ENCODE peak calls at places on chromosome 21, in nine cellular contexts. One of them, this sample, is unnamed. For H3K36me3 and H3K4me1, the result is how much of the 10 kb centered on the place peaks cover.

GRCh38 chr21:24895885-24896734 is 711.2 kb downstream of the MRPL39 start:
- DNase-seq in IMR-90: peak
- DNase-seq in transverse colon: peak
- DNase-seq in GM23248: peak
- DNase-seq in HCT116: no peak
- DNase-seq in heart right ventricle: no peak
- DNase-seq in adipocyte: peak
- DNase-seq in suprapubic skin: no peak
- DNase-seq in NT2/D1: peak
- DNase-seq in this sample: no peak

GRCh38 chr21:33761104-33762036 is 119.1 kb downstream of the ITSN1 start:
- DNase-seq in IMR-90: peak
- DNase-seq in transverse colon: no peak
- DNase-seq in GM23248: peak
- DNase-seq in HCT116: peak
- DNase-seq in heart right ventricle: no peak
- DNase-seq in adipocyte: peak
- DNase-seq in suprapubic skin: no peak
- DNase-seq in NT2/D1: peak
- DNase-seq in this sample: no peak

GRCh38 chr21:36150192-36150711 is 6.4 kb upstream of the DOP1B start:
- DNase-seq in IMR-90: peak
- DNase-seq in transverse colon: no peak
- DNase-seq in GM23248: peak
- DNase-seq in HCT116: no peak
- DNase-seq in heart right ventricle: no peak
- DNase-seq in adipocyte: peak
- DNase-seq in suprapubic skin: no peak
- DNase-seq in NT2/D1: no peak
- DNase-seq in this sample: peak

GRCh38 chr21:14945176-14945575 is 119.6 kb downstream of the NRIP1 start:
- DNase-seq in IMR-90: no peak
- DNase-seq in transverse colon: no peak
- DNase-seq in GM23248: no peak
- DNase-seq in HCT116: no peak
- DNase-seq in heart right ventricle: no peak
- DNase-seq in adipocyte: no peak
- DNase-seq in suprapubic skin: no peak
- DNase-seq in NT2/D1: no peak
- DNase-seq in this sample: no peak

GRCh38 chr21:23725576-23725975 is 1881.7 kb downstream of the MRPL39 start:
- DNase-seq in IMR-90: no peak
- DNase-seq in transverse colon: no peak
- DNase-seq in GM23248: no peak
- DNase-seq in HCT116: no peak
- DNase-seq in heart right ventricle: no peak
- DNase-seq in adipocyte: no peak
- DNase-seq in suprapubic skin: no peak
- DNase-seq in NT2/D1: peak
- DNase-seq in this sample: no peak

GRCh38 chr21:25191141-25191540 is 416.1 kb downstream of the MRPL39 start:
- DNase-seq in IMR-90: no peak
- DNase-seq in transverse colon: no peak
- DNase-seq in GM23248: no peak
- DNase-seq in HCT116: no peak
- DNase-seq in heart right ventricle: no peak
- DNase-seq in adipocyte: no peak
- DNase-seq in suprapubic skin: no peak
- DNase-seq in NT2/D1: no peak
- DNase-seq in this sample: no peak

GRCh38 chr21:37916795-37917142 is 512 bp upstream of the KCNJ6 start:
- DNase-seq in IMR-90: no peak
- DNase-seq in transverse colon: no peak
- DNase-seq in GM23248: peak
- DNase-seq in HCT116: no peak
- DNase-seq in heart right ventricle: no peak
- DNase-seq in adipocyte: peak
- DNase-seq in suprapubic skin: no peak
- DNase-seq in NT2/D1: peak
- DNase-seq in this sample: no peak

GRCh38 chr21:26849428-26850115 is 4.4 kb upstream of the ADAMTS1 start:
- DNase-seq in IMR-90: peak
- DNase-seq in transverse colon: no peak
- DNase-seq in GM23248: peak
- DNase-seq in HCT116: peak
- DNase-seq in heart right ventricle: no peak
- DNase-seq in adipocyte: peak
- DNase-seq in suprapubic skin: no peak
- DNase-seq in NT2/D1: peak
- DNase-seq in this sample: no peak

GRCh38 chr21:37357691-37358090 is 8.9 kb upstream of the DYRK1A start:
- DNase-seq in IMR-90: no peak
- DNase-seq in transverse colon: no peak
- DNase-seq in GM23248: no peak
- DNase-seq in HCT116: no peak
- DNase-seq in heart right ventricle: no peak
- DNase-seq in adipocyte: no peak
- DNase-seq in suprapubic skin: no peak
- DNase-seq in NT2/D1: no peak
- DNase-seq in this sample: no peak

GRCh38 chr21:45011911-45012660 is 62.3 kb upstream of the ADARB1 start:
- DNase-seq in IMR-90: peak
- DNase-seq in transverse colon: peak
- DNase-seq in GM23248: peak
- DNase-seq in HCT116: peak
- DNase-seq in heart right ventricle: peak
- DNase-seq in adipocyte: peak
- DNase-seq in suprapubic skin: no peak
- DNase-seq in NT2/D1: peak
- DNase-seq in this sample: no peak

GRCh38 chr21:31529406-31529805 is 130.1 kb upstream of the SOD1 start:
- DNase-seq in IMR-90: no peak
- DNase-seq in transverse colon: no peak
- DNase-seq in GM23248: no peak
- DNase-seq in HCT116: no peak
- DNase-seq in heart right ventricle: no peak
- DNase-seq in adipocyte: no peak
- DNase-seq in suprapubic skin: no peak
- DNase-seq in NT2/D1: no peak
- DNase-seq in this sample: no peak

GRCh38 chr21:45070970-45071369 is 3.4 kb upstream of the ADARB1 start:
- DNase-seq in IMR-90: no peak
- DNase-seq in transverse colon: no peak
- DNase-seq in GM23248: no peak
- DNase-seq in HCT116: no peak
- DNase-seq in heart right ventricle: no peak
- DNase-seq in adipocyte: no peak
- DNase-seq in suprapubic skin: no peak
- DNase-seq in NT2/D1: no peak
- DNase-seq in this sample: no peak

GRCh38 chr21:27505516-27505915 is 538.6 kb upstream of the ADAMTS5 start:
- DNase-seq in IMR-90: peak
- DNase-seq in transverse colon: no peak
- DNase-seq in GM23248: peak
- DNase-seq in HCT116: no peak
- DNase-seq in heart right ventricle: no peak
- DNase-seq in adipocyte: peak
- DNase-seq in suprapubic skin: no peak
- DNase-seq in NT2/D1: no peak
- DNase-seq in this sample: no peak

GRCh38 chr21:26171310-26172100 is 935 bp upstream of the APP start:
- DNase-seq in IMR-90: no peak
- DNase-seq in transverse colon: no peak
- DNase-seq in GM23248: no peak
- DNase-seq in HCT116: no peak
- DNase-seq in heart right ventricle: no peak
- DNase-seq in adipocyte: no peak
- DNase-seq in suprapubic skin: no peak
- DNase-seq in NT2/D1: no peak
- DNase-seq in this sample: no peak

GRCh38 chr21:37338671-37339526 is 27.7 kb upstream of the DYRK1A start:
- DNase-seq in IMR-90: peak
- DNase-seq in transverse colon: no peak
- DNase-seq in GM23248: peak
- DNase-seq in HCT116: peak
- DNase-seq in heart right ventricle: peak
- DNase-seq in adipocyte: peak
- DNase-seq in suprapubic skin: no peak
- DNase-seq in NT2/D1: no peak
- DNase-seq in this sample: peak

GRCh38 chr21:26425576-26425975 is 147.5 kb downstream of the CYYR1 start:
- DNase-seq in IMR-90: no peak
- DNase-seq in transverse colon: no peak
- DNase-seq in GM23248: no peak
- DNase-seq in HCT116: no peak
- DNase-seq in heart right ventricle: no peak
- DNase-seq in adipocyte: no peak
- DNase-seq in suprapubic skin: no peak
- DNase-seq in NT2/D1: no peak
- DNase-seq in this sample: no peak

GRCh38 chr21:19781881-19782652 is 1216.1 kb upstream of the NCAM2 start:
- DNase-seq in IMR-90: no peak
- DNase-seq in transverse colon: no peak
- DNase-seq in GM23248: no peak
- DNase-seq in HCT116: no peak
- DNase-seq in heart right ventricle: no peak
- DNase-seq in adipocyte: no peak
- DNase-seq in suprapubic skin: no peak
- DNase-seq in NT2/D1: no peak
- DNase-seq in this sample: no peak

GRCh38 chr21:40687625-40688024 is 159.3 kb downstream of the DSCAM start:
- DNase-seq in IMR-90: no peak
- DNase-seq in transverse colon: no peak
- DNase-seq in GM23248: no peak
- DNase-seq in HCT116: no peak
- DNase-seq in heart right ventricle: no peak
- DNase-seq in adipocyte: no peak
- DNase-seq in suprapubic skin: no peak
- DNase-seq in NT2/D1: no peak
- DNase-seq in this sample: no peak

GRCh38 chr21:25925936-25926335 is 191.2 kb downstream of the GABPA start:
- DNase-seq in IMR-90: peak
- DNase-seq in transverse colon: no peak
- DNase-seq in GM23248: no peak
- DNase-seq in HCT116: no peak
- DNase-seq in heart right ventricle: no peak
- DNase-seq in adipocyte: no peak
- DNase-seq in suprapubic skin: no peak
- DNase-seq in NT2/D1: no peak
- DNase-seq in this sample: peak

GRCh38 chr21:43667191-43667904 is 8.0 kb downstream of the RRP1B start:
- DNase-seq in IMR-90: peak
- DNase-seq in transverse colon: no peak
- DNase-seq in GM23248: peak
- DNase-seq in HCT116: no peak
- DNase-seq in heart right ventricle: no peak
- DNase-seq in adipocyte: no peak
- DNase-seq in suprapubic skin: no peak
- DNase-seq in NT2/D1: no peak
- DNase-seq in this sample: no peak
- H3K36me3 ChIP-seq in IMR-90: under half
- H3K36me3 ChIP-seq in transverse colon: under half
- H3K36me3 ChIP-seq in GM23248: under half
- H3K36me3 ChIP-seq in HCT116: under half
- H3K36me3 ChIP-seq in heart right ventricle: half or more
- H3K36me3 ChIP-seq in adipocyte: half or more
- H3K36me3 ChIP-seq in suprapubic skin: under half
- H3K36me3 ChIP-seq in NT2/D1: half or more
- H3K36me3 ChIP-seq in this sample: half or more

GRCh38 chr21:30249936-30250335 is 32.8 kb downstream of the KRTAP24-1 start:
- DNase-seq in IMR-90: no peak
- DNase-seq in transverse colon: no peak
- DNase-seq in GM23248: no peak
- DNase-seq in HCT116: no peak
- DNase-seq in heart right ventricle: no peak
- DNase-seq in adipocyte: no peak
- DNase-seq in suprapubic skin: no peak
- DNase-seq in NT2/D1: no peak
- DNase-seq in this sample: no peak

GRCh38 chr21:30251781-30252180 is 31.0 kb downstream of the KRTAP24-1 start:
- DNase-seq in IMR-90: no peak
- DNase-seq in transverse colon: no peak
- DNase-seq in GM23248: peak
- DNase-seq in HCT116: no peak
- DNase-seq in heart right ventricle: no peak
- DNase-seq in adipocyte: no peak
- DNase-seq in suprapubic skin: no peak
- DNase-seq in NT2/D1: no peak
- DNase-seq in this sample: no peak

GRCh38 chr21:30243691-30244090 is 27.8 kb upstream of the CLDN8 start:
- DNase-seq in IMR-90: no peak
- DNase-seq in transverse colon: no peak
- DNase-seq in GM23248: no peak
- DNase-seq in HCT116: no peak
- DNase-seq in heart right ventricle: no peak
- DNase-seq in adipocyte: no peak
- DNase-seq in suprapubic skin: no peak
- DNase-seq in NT2/D1: no peak
- DNase-seq in this sample: no peak

DNA sequence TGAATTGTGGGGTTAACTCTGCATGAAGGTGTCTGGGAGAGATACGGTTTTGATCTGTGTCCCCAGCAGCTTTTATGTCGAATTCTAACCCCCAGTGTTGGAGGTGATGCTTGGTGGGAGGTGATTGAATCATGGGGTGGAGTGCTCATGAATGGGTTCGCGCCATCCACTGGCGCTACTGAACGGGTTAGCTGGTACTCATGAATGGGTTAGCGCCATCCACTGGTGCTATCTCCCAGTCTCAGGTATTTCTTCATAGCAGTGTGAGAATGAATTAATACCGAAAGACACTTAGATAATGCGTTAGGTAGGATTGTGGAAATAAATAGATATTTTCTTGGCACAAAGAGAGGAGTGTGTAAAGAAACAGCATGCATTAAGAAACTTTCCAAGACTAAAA is 32.9 kb upstream of the CLDN8 start:
- DNase-seq in IMR-90: no peak
- DNase-seq in transverse colon: no peak
- DNase-seq in GM23248: no peak
- DNase-seq in HCT116: no peak
- DNase-seq in heart right ventricle: no peak
- DNase-seq in adipocyte: no peak
- DNase-seq in suprapubic skin: no peak
- DNase-seq in NT2/D1: no peak
- DNase-seq in this sample: no peak
- H3K4me1 ChIP-seq in IMR-90: under half
- H3K4me1 ChIP-seq in transverse colon: under half
- H3K4me1 ChIP-seq in GM23248: under half
- H3K4me1 ChIP-seq in HCT116: under half
- H3K4me1 ChIP-seq in heart right ventricle: under half
- H3K4me1 ChIP-seq in adipocyte: under half
- H3K4me1 ChIP-seq in suprapubic skin: under half
- H3K4me1 ChIP-seq in NT2/D1: under half
- H3K4me1 ChIP-seq in this sample: under half

GRCh38 chr21:42443876-42444744 is 40.4 kb downstream of the UBASH3A start:
- DNase-seq in IMR-90: no peak
- DNase-seq in transverse colon: peak
- DNase-seq in GM23248: no peak
- DNase-seq in HCT116: no peak
- DNase-seq in heart right ventricle: no peak
- DNase-seq in adipocyte: no peak
- DNase-seq in suprapubic skin: no peak
- DNase-seq in NT2/D1: no peak
- DNase-seq in this sample: no peak
- H3K36me3 ChIP-seq in IMR-90: under half
- H3K36me3 ChIP-seq in transverse colon: under half
- H3K36me3 ChIP-seq in GM23248: under half
- H3K36me3 ChIP-seq in HCT116: under half
- H3K36me3 ChIP-seq in heart right ventricle: under half
- H3K36me3 ChIP-seq in adipocyte: under half
- H3K36me3 ChIP-seq in suprapubic skin: under half
- H3K36me3 ChIP-seq in NT2/D1: under half
- H3K36me3 ChIP-seq in this sample: under half

GRCh38 chr21:18741954-18742353 is 338.4 kb upstream of the TMPRSS15 start:
- DNase-seq in IMR-90: no peak
- DNase-seq in transverse colon: no peak
- DNase-seq in GM23248: no peak
- DNase-seq in HCT116: no peak
- DNase-seq in heart right ventricle: no peak
- DNase-seq in adipocyte: no peak
- DNase-seq in suprapubic skin: no peak
- DNase-seq in NT2/D1: no peak
- DNase-seq in this sample: no peak
- H3K4me1 ChIP-seq in IMR-90: under half
- H3K4me1 ChIP-seq in transverse colon: under half
- H3K4me1 ChIP-seq in GM23248: under half
- H3K4me1 ChIP-seq in HCT116: under half
- H3K4me1 ChIP-seq in heart right ventricle: under half
- H3K4me1 ChIP-seq in adipocyte: under half
- H3K4me1 ChIP-seq in suprapubic skin: under half
- H3K4me1 ChIP-seq in NT2/D1: under half
- H3K4me1 ChIP-seq in this sample: under half

This sample was measured in heart left ventricle.